ENCODE peak calls at places on chromosomes 16 and 17, in ten cellular contexts. G is cardiac fibroblast; N is CD8-positive, alpha-beta T cell; A is dorsolateral prefrontal cortex; M is right atrium auricular region; Y is AG10803; W is mesothelial cell of epicardium; L is HFF-Myc; J is epithelial cell of proximal tubule; F is AG04449. Z is an unnamed sample.

GRCh38 chr17:4463818-4464501 is 30.2 kb downstream of the SPNS3 start:
- DNase-seq in G (no peak), N (no peak), A (no peak), M (no peak), Y (no peak), W (no peak), L (no peak), J (no peak), F (no peak), Z (no peak)

GRCh38 chr16:4780235-4780634 is 7.9 kb downstream of the SEPTIN12 start:
- DNase-seq in G (peak; percentile 20), N (no peak), A (no peak), M (no peak), Y (no peak), W (no peak), L (no peak), J (no peak), F (no peak), Z (no peak)

GRCh38 chr17:74749262-74750038 is 1.0 kb downstream of the NHERF1 start:
- DNase-seq in G (no peak), N (peak; percentile 77), A (no peak), M (no peak), Y (no peak), W (no peak), L (no peak), J (no peak), F (no peak), Z (peak; percentile 90)

GRCh38 chr16:80323808-80324195 is 217.0 kb upstream of the DYNLRB2 start:
- DNase-seq in G (no peak), N (no peak), A (no peak), M (no peak), Y (no peak), W (no peak), L (no peak), J (no peak), F (no peak), Z (no peak)

GRCh38 chr17:59845595-59846390 is 47.0 kb downstream of the TUBD1 start:
- DNase-seq in G (peak; percentile 90), N (no peak), A (no peak), M (no peak), Y (peak; percentile 94), W (no peak), L (no peak), J (peak; percentile 92), F (no peak), Z (no peak)

GRCh38 chr16:2154533-2155090 is 970 bp upstream of the TRAF7 start:
- DNase-seq in G (peak; percentile 20), N (no peak), A (no peak), M (no peak), Y (no peak), W (no peak), L (no peak), J (no peak), F (no peak), Z (no peak)

GRCh38 chr17:54172654-54173316 is 350.1 kb downstream of the KIF2B start:
- DNase-seq in G (peak; percentile 39), N (no peak), A (peak; percentile 27), M (no peak), Y (peak; percentile 0), W (no peak), L (no peak), J (peak; percentile 13), F (no peak), Z (no peak)

GRCh38 chr17:68514809-68515208 is 2.6 kb downstream of the PRKAR1A start:
- DNase-seq in G (peak; percentile 92), N (no peak), A (no peak), M (no peak), Y (peak; percentile 67), W (no peak), L (no peak), J (no peak), F (no peak), Z (no peak)

GRCh38 chr16:31008154-31008950 is 2.1 kb downstream of the STX1B start:
- DNase-seq in G (peak; percentile 61), N (no peak), A (no peak), M (no peak), Y (peak; percentile 49), W (no peak), L (no peak), J (no peak), F (no peak), Z (no peak)

GRCh38 chr16:16048904-16049582 is 99.6 kb downstream of the ABCC1 start:
- DNase-seq in G (no peak), N (no peak), A (no peak), M (peak; percentile 68), Y (no peak), W (no peak), L (no peak), J (no peak), F (no peak), Z (no peak)

GRCh38 chr16:16045311-16045710 is 95.9 kb downstream of the ABCC1 start:
- DNase-seq in G (peak; percentile 59), N (no peak), A (no peak), M (no peak), Y (no peak), W (no peak), L (no peak), J (no peak), F (no peak), Z (no peak)

GRCh38 chr16:16047761-16048160 is 98.3 kb downstream of the ABCC1 start:
- DNase-seq in G (no peak), N (no peak), A (no peak), M (no peak), Y (no peak), W (no peak), L (no peak), J (no peak), F (no peak), Z (no peak)

GRCh38 chr16:16042076-16042475 is 92.7 kb downstream of the ABCC1 start:
- DNase-seq in G (peak; percentile 58), N (no peak), A (peak; percentile 34), M (no peak), Y (peak; percentile 95), W (peak; percentile 25), L (peak; percentile 71), J (no peak), F (peak; percentile 92), Z (no peak)

GRCh38 chr16:16045879-16046278 is 96.5 kb downstream of the ABCC1 start:
- DNase-seq in G (no peak), N (no peak), A (no peak), M (no peak), Y (no peak), W (no peak), L (no peak), J (no peak), F (no peak), Z (no peak)
- TF ChIP-seq CTCF in G (no peak), N (no peak), A (no peak), M (no peak), Y (peak; percentile 8), W (no peak), L (peak; percentile 46), J (peak; percentile 57), F (no peak), Z (no peak)

GRCh38 chr17:81907219-81908145 is 3.7 kb downstream of the PCYT2 start:
- DNase-seq in G (no peak), N (no peak), A (no peak), M (no peak), Y (no peak), W (no peak), L (no peak), J (no peak), F (no peak), Z (no peak)
- TF ChIP-seq CTCF in G (peak; percentile 4), N (no peak), A (no peak), M (no peak), Y (no peak), W (no peak), L (peak; percentile 0), J (peak; percentile 17), F (no peak), Z (no peak)

GRCh38 chr17:32593003-32593402 is 106.2 kb downstream of the CDK5R1 start:
- DNase-seq in G (no peak), N (no peak), A (no peak), M (no peak), Y (no peak), W (no peak), L (no peak), J (no peak), F (no peak), Z (no peak)
- TF ChIP-seq CTCF in G (no peak), N (no peak), A (no peak), M (no peak), Y (no peak), W (no peak), L (peak; percentile 10), J (no peak), F (no peak), Z (no peak)

GRCh38 chr17:32769846-32770245 is 107.1 kb downstream of the MYO1D start:
- DNase-seq in G (peak; percentile 28), N (no peak), A (no peak), M (no peak), Y (no peak), W (no peak), L (no peak), J (no peak), F (no peak), Z (no peak)
- TF ChIP-seq CTCF in G (no peak), N (no peak), A (no peak), M (no peak), Y (no peak), W (no peak), L (no peak), J (peak; percentile 39), F (no peak), Z (peak; percentile 13)

GRCh38 chr16:89358030-89359005 is 132.0 kb downstream of the ANKRD11 start:
- DNase-seq in G (no peak), N (peak; percentile 67), A (no peak), M (no peak), Y (no peak), W (no peak), L (no peak), J (no peak), F (no peak), Z (no peak)

GRCh38 chr16:89355686-89356085 is 134.7 kb downstream of the ANKRD11 start:
- DNase-seq in G (no peak), N (no peak), A (no peak), M (no peak), Y (no peak), W (no peak), L (no peak), J (no peak), F (no peak), Z (no peak)

GRCh38 chr16:89357055-89357454 is 133.3 kb downstream of the ANKRD11 start:
- DNase-seq in G (no peak), N (no peak), A (no peak), M (no peak), Y (no peak), W (no peak), L (no peak), J (no peak), F (no peak), Z (no peak)

GRCh38 chr16:89359296-89360147 is 130.8 kb downstream of the ANKRD11 start:
- DNase-seq in G (no peak), N (no peak), A (no peak), M (no peak), Y (no peak), W (no peak), L (no peak), J (no peak), F (no peak), Z (no peak)

DNA sequence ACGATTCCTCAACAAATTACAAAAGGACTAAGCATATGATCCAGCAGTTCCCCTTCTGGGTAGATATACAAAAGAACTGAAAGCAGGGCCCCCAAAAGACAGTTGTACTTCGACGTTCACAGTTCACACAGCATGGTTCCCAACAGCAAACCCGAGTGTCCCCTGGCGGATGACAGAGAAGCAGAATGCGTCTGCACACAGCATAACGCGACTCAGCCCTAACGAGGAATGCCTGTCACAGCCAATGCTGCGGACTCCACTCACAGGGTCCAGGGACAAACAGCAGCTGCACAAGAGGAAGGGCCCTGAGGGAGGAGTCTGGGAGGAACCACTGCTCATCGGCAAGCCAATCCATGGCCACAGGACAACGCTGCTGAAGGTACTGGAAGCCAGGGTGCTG is 132.9 kb downstream of the ANKRD11 start:
- DNase-seq in G (no peak), N (no peak), A (peak; percentile 73), M (no peak), Y (no peak), W (no peak), L (no peak), J (no peak), F (no peak), Z (no peak)
- TF ChIP-seq CTCF in G (no peak), N (no peak), A (peak; percentile 48), M (no peak), Y (no peak), W (no peak), L (no peak), J (no peak), F (no peak), Z (no peak)

Z was measured in upper lobe of left lung.